ENCODE peak calls at places on chromosomes 1 and 21, in five cellular contexts. One of them, this sample, is unnamed.

GRCh38 chr1:7584643-7585042 is 186.5 kb upstream of the VAMP3 start:
- DNase-seq in thoracic aorta: no peak
- DNase-seq in omental fat pad: no peak
- DNase-seq in GM13977: no peak
- DNase-seq in AG09319: no peak
- DNase-seq in this sample: no peak

GRCh38 chr1:77608893-77609292 is 73.6 kb downstream of the ZZZ3 start:
- DNase-seq in GM13977: no peak
- DNase-seq in omental fat pad: no peak
- DNase-seq in AG09319: no peak
- DNase-seq in thoracic aorta: no peak
- DNase-seq in this sample: no peak

GRCh38 chr1:233326995-233327937 is at the start of gene MAP3K21:
- DNase-seq in omental fat pad: peak
- DNase-seq in thoracic aorta: peak
- DNase-seq in AG09319: no peak
- DNase-seq in GM13977: peak
- DNase-seq in this sample: peak

GRCh38 chr1:207103892-207104373 is at the start of gene C4BPA:
- DNase-seq in thoracic aorta: no peak
- DNase-seq in GM13977: no peak
- DNase-seq in omental fat pad: no peak
- DNase-seq in AG09319: no peak
- DNase-seq in this sample: no peak

GRCh38 chr21:41137889-41138288 is 30.1 kb upstream of the BACE2 start:
- DNase-seq in GM13977: no peak
- DNase-seq in AG09319: no peak
- DNase-seq in thoracic aorta: no peak
- DNase-seq in omental fat pad: no peak
- DNase-seq in this sample: no peak

GRCh38 chr21:42460391-42461184 is 35.4 kb downstream of the RSPH1 start:
- DNase-seq in GM13977: peak
- DNase-seq in AG09319: no peak
- DNase-seq in omental fat pad: no peak
- DNase-seq in thoracic aorta: no peak
- DNase-seq in this sample: no peak

GRCh38 chr1:199018471-199019135 is 379.8 kb downstream of the PTPRC start:
- DNase-seq in AG09319: no peak
- DNase-seq in thoracic aorta: no peak
- DNase-seq in omental fat pad: no peak
- DNase-seq in GM13977: no peak
- DNase-seq in this sample: no peak

GRCh38 chr1:14498839-14499238 is 99.6 kb upstream of the KAZN start:
- DNase-seq in GM13977: no peak
- DNase-seq in omental fat pad: no peak
- DNase-seq in AG09319: no peak
- DNase-seq in thoracic aorta: no peak
- DNase-seq in this sample: no peak

GRCh38 chr21:42655797-42656770 is 2.7 kb downstream of the PDE9A start:
- DNase-seq in AG09319: no peak
- DNase-seq in thoracic aorta: no peak
- DNase-seq in GM13977: no peak
- DNase-seq in omental fat pad: no peak
- DNase-seq in this sample: no peak

GRCh38 chr21:29326914-29327554 is 28.3 kb downstream of the BACH1 start:
- DNase-seq in AG09319: no peak
- DNase-seq in omental fat pad: no peak
- DNase-seq in thoracic aorta: no peak
- DNase-seq in GM13977: no peak
- DNase-seq in this sample: no peak

GRCh38 chr1:83910461-83910860 is 88.5 kb downstream of the TTLL7 start:
- DNase-seq in AG09319: no peak
- DNase-seq in GM13977: no peak
- DNase-seq in thoracic aorta: no peak
- DNase-seq in omental fat pad: no peak
- DNase-seq in this sample: no peak

GRCh38 chr1:162357681-162358266 is 18.9 kb downstream of the SPATA46 start:
- DNase-seq in omental fat pad: no peak
- DNase-seq in GM13977: no peak
- DNase-seq in AG09319: peak
- DNase-seq in thoracic aorta: no peak
- DNase-seq in this sample: no peak

GRCh38 chr1:161915051-161915503 is 108.6 kb downstream of the OLFML2B start:
- DNase-seq in thoracic aorta: no peak
- DNase-seq in omental fat pad: no peak
- DNase-seq in AG09319: no peak
- DNase-seq in GM13977: peak
- DNase-seq in this sample: no peak

GRCh38 chr21:31459457-31459856 is 115.4 kb upstream of the TIAM1 start:
- DNase-seq in omental fat pad: no peak
- DNase-seq in thoracic aorta: no peak
- DNase-seq in GM13977: no peak
- DNase-seq in AG09319: no peak
- DNase-seq in this sample: no peak

GRCh38 chr1:156897078-156897825 is 3.7 kb downstream of the PEAR1 start:
- DNase-seq in AG09319: no peak
- DNase-seq in omental fat pad: no peak
- DNase-seq in GM13977: no peak
- DNase-seq in thoracic aorta: no peak
- DNase-seq in this sample: no peak

GRCh38 chr21:44969965-44970755 is 30.3 kb downstream of the SLX9 start:
- DNase-seq in omental fat pad: no peak
- DNase-seq in AG09319: no peak
- DNase-seq in GM13977: no peak
- DNase-seq in thoracic aorta: no peak
- DNase-seq in this sample: no peak

GRCh38 chr1:204992499-204992898 is 50.5 kb upstream of the CNTN2 start:
- DNase-seq in omental fat pad: no peak
- DNase-seq in GM13977: no peak
- DNase-seq in AG09319: no peak
- DNase-seq in thoracic aorta: no peak
- DNase-seq in this sample: no peak

GRCh38 chr1:30735124-30735523 is 11.7 kb upstream of the MATN1 start:
- DNase-seq in GM13977: no peak
- DNase-seq in omental fat pad: no peak
- DNase-seq in thoracic aorta: no peak
- DNase-seq in AG09319: no peak
- DNase-seq in this sample: no peak

GRCh38 chr1:115727706-115728249 is 40.7 kb downstream of the CASQ2 start:
- DNase-seq in thoracic aorta: no peak
- DNase-seq in omental fat pad: no peak
- DNase-seq in AG09319: peak
- DNase-seq in GM13977: no peak
- DNase-seq in this sample: no peak

GRCh38 chr1:3733603-3734591 is 18.4 kb upstream of the CCDC27 start:
- DNase-seq in omental fat pad: no peak
- DNase-seq in thoracic aorta: no peak
- DNase-seq in GM13977: no peak
- DNase-seq in AG09319: no peak
- DNase-seq in this sample: no peak

GRCh38 chr1:29471487-29472313 is 235.4 kb downstream of the PTPRU start:
- DNase-seq in AG09319: no peak
- DNase-seq in thoracic aorta: no peak
- DNase-seq in omental fat pad: no peak
- DNase-seq in GM13977: no peak
- DNase-seq in this sample: no peak

GRCh38 chr21:44439211-44439600 is 16.1 kb upstream of the LRRC3 start:
- DNase-seq in omental fat pad: no peak
- DNase-seq in thoracic aorta: no peak
- DNase-seq in GM13977: no peak
- DNase-seq in AG09319: no peak
- DNase-seq in this sample: no peak

DNA sequence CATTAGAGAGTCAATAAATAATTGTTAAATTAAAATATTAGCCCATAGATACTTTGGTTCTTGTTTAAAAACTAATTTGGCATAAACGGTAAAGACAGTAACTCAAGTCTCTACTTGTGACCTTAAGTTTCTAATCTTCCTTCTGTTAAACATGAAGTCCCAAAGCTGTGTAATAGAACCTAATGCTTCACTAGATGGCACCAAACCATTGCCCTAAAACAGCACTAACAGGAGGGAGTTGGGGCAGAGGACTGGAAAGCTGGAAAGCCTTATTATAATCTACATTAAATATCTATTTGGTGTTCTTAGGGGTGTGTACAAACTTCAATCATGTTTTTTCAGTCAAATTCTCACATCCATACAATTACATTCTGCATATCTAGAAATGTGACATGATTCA is 176.6 kb downstream of the OLFM3 start:
- DNase-seq in thoracic aorta: no peak
- DNase-seq in omental fat pad: no peak
- DNase-seq in AG09319: no peak
- DNase-seq in GM13977: no peak
- DNase-seq in this sample: no peak
- TF ChIP-seq CTCF in thoracic aorta: no peak
- TF ChIP-seq CTCF in omental fat pad: no peak
- TF ChIP-seq CTCF in AG09319: no peak
- TF ChIP-seq CTCF in GM13977: peak
- TF ChIP-seq CTCF in this sample: no peak

DNA sequence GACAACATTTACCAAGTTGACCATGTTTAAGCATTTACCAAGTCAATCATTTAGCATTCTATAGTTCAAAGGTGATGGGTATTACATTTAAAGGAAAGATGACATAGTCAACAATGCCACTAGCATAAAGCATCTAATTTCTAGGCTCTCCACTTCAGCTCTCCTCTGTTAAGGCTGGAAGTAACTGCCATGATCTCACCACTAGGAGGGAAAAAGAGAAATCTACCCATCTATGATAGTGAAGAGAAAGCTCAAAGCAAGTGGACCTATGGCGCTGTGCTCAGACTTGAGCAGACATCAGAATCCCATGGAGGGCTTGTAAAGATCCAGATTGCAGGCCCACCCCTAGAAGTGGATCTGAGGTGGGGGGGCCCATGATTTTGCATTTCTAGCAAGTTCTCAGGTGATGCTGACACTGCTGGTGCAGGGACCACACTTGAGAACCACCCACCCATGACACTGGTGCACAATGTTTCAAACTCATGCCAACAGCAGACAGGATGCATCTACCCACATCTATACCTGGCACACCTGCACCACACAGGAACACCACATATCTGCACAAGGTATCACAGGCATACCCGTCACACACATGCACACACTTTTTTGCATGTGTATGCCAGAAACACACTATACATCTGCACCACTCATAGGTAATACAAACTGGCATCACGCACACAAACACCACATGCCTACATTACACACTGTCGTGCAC is 392.9 kb upstream of the RUNX1 start:
- DNase-seq in thoracic aorta: no peak
- DNase-seq in AG09319: no peak
- DNase-seq in GM13977: no peak
- DNase-seq in omental fat pad: no peak
- DNase-seq in this sample: no peak
- TF ChIP-seq CTCF in thoracic aorta: no peak
- TF ChIP-seq CTCF in AG09319: no peak
- TF ChIP-seq CTCF in GM13977: no peak
- TF ChIP-seq CTCF in omental fat pad: no peak
- TF ChIP-seq CTCF in this sample: no peak

GRCh38 chr21:46127239-46128105 is 27.9 kb downstream of the FTCD start:
- DNase-seq in thoracic aorta: no peak
- DNase-seq in omental fat pad: no peak
- DNase-seq in GM13977: no peak
- DNase-seq in AG09319: no peak
- DNase-seq in this sample: no peak
- TF ChIP-seq CTCF in thoracic aorta: no peak
- TF ChIP-seq CTCF in omental fat pad: no peak
- TF ChIP-seq CTCF in GM13977: no peak
- TF ChIP-seq CTCF in AG09319: no peak
- TF ChIP-seq CTCF in this sample: no peak

GRCh38 chr1:20511518-20512428 is 3.8 kb upstream of the MUL1 start:
- DNase-seq in AG09319: no peak
- DNase-seq in GM13977: no peak
- DNase-seq in omental fat pad: no peak
- DNase-seq in thoracic aorta: no peak
- DNase-seq in this sample: no peak

GRCh38 chr1:20507248-20507563 is 745 bp downstream of the MUL1 start:
- DNase-seq in AG09319: no peak
- DNase-seq in thoracic aorta: no peak
- DNase-seq in GM13977: no peak
- DNase-seq in omental fat pad: no peak
- DNase-seq in this sample: no peak

GRCh38 chr1:20505488-20505887 is 2.5 kb downstream of the MUL1 start:
- DNase-seq in GM13977: no peak
- DNase-seq in AG09319: no peak
- DNase-seq in thoracic aorta: no peak
- DNase-seq in omental fat pad: no peak
- DNase-seq in this sample: no peak

GRCh38 chr1:20508411-20508771 is 440 bp upstream of the MUL1 start:
- DNase-seq in AG09319: no peak
- DNase-seq in GM13977: no peak
- DNase-seq in omental fat pad: no peak
- DNase-seq in thoracic aorta: no peak
- DNase-seq in this sample: no peak

GRCh38 chr1:20507564-20508410 is at the start of gene MUL1:
- DNase-seq in GM13977: peak
- DNase-seq in omental fat pad: peak
- DNase-seq in thoracic aorta: peak
- DNase-seq in AG09319: peak
- DNase-seq in this sample: peak
- TF ChIP-seq CTCF in GM13977: no peak
- TF ChIP-seq CTCF in omental fat pad: no peak
- TF ChIP-seq CTCF in thoracic aorta: no peak
- TF ChIP-seq CTCF in AG09319: no peak
- TF ChIP-seq CTCF in this sample: no peak

DNA sequence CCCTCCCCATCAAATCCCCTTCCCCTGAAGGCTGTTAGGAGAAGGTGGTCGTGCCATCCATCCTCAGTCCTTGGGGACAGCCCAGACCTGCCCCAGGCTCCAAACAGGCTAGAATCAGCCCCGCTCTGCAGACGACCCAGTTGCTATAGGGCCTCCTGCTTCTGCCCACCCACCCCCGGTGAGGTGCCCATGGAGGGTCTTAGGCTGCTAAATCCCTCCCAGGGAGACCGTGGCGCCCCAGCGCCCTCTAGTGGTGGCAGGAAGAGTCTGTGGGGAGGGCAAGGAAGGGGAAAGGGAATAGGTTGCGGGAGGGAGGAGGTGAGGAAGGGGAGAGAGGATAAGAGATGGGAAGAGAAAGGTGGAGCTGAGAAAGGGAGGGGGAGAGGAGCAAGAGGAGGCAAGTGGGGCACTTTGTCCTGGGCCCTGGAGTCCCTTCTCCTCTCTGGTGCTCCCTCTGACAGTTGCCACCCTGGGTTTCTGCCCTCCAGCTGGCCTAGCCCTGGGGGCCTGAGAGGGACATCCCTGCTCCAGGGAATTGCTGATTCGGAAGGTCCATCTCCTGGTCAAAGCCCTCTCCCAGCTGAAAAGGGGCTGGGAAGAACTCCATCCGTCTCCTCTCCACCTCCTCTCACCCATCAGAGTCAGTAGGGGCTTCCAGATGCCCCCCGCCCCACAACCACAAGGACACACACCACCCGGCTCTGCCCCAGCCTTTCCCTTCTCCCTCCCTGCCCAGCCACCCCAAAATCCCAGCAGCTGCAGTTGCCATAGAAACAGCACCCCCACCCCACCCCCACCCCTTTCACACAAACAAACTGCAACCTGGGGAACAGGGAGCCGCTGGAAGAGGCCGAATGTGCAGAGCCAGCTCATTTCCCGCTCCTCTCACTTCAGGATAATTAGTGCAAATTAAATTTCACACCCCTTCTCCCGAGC is 55.4 kb downstream of the CAMK2N1 start:
- DNase-seq in thoracic aorta: no peak
- DNase-seq in GM13977: peak
- DNase-seq in AG09319: no peak
- DNase-seq in omental fat pad: no peak
- DNase-seq in this sample: no peak
- TF ChIP-seq CTCF in thoracic aorta: no peak
- TF ChIP-seq CTCF in GM13977: peak
- TF ChIP-seq CTCF in AG09319: peak
- TF ChIP-seq CTCF in omental fat pad: no peak
- TF ChIP-seq CTCF in this sample: peak

GRCh38 chr1:192545781-192546521 is 29.6 kb upstream of the RGS1 start:
- DNase-seq in thoracic aorta: no peak
- DNase-seq in GM13977: no peak
- DNase-seq in AG09319: no peak
- DNase-seq in omental fat pad: no peak
- DNase-seq in this sample: no peak
- TF ChIP-seq CTCF in thoracic aorta: peak
- TF ChIP-seq CTCF in GM13977: no peak
- TF ChIP-seq CTCF in AG09319: no peak
- TF ChIP-seq CTCF in omental fat pad: no peak
- TF ChIP-seq CTCF in this sample: no peak